ENCODE peak calls at places on chromosomes 1 and 21, in five cellular contexts. One of them, this sample, is unnamed.

GRCh38 chr1:248823517-248824001 is 2.2 kb downstream of the SH3BP5L start:
- DNase-seq in HEK293T: no peak
- DNase-seq in NT2/D1: no peak
- DNase-seq in GM12878: no peak
- DNase-seq in H1: no peak
- DNase-seq in this sample: no peak

GRCh38 chr21:42047821-42048613 is 23.1 kb upstream of the UMODL1 start:
- DNase-seq in HEK293T: no peak
- DNase-seq in NT2/D1: no peak
- DNase-seq in GM12878: no peak
- DNase-seq in H1: no peak
- DNase-seq in this sample: no peak

GRCh38 chr1:56816264-56816663 is 2.9 kb downstream of the FYB2 start:
- DNase-seq in HEK293T: no peak
- DNase-seq in NT2/D1: no peak
- DNase-seq in GM12878: no peak
- DNase-seq in H1: no peak
- DNase-seq in this sample: no peak

GRCh38 chr1:78561856-78562255 is 58.4 kb upstream of the IFI44L start:
- DNase-seq in HEK293T: no peak
- DNase-seq in NT2/D1: no peak
- DNase-seq in GM12878: no peak
- DNase-seq in H1: no peak
- DNase-seq in this sample: no peak

GRCh38 chr1:103525114-103525606 is 339 bp upstream of the RNPC3 start:
- DNase-seq in HEK293T: peak; percentile 70
- DNase-seq in NT2/D1: peak; percentile 28
- DNase-seq in GM12878: no peak
- DNase-seq in H1: no peak
- DNase-seq in this sample: peak; percentile 48

GRCh38 chr1:9128161-9128519 is 762 bp downstream of the GPR157 start:
- DNase-seq in HEK293T: no peak
- DNase-seq in NT2/D1: no peak
- DNase-seq in GM12878: no peak
- DNase-seq in H1: peak; percentile 58
- DNase-seq in this sample: no peak

GRCh38 chr1:1225238-1225845 is 6.5 kb downstream of the SDF4 start:
- DNase-seq in HEK293T: no peak
- DNase-seq in NT2/D1: no peak
- DNase-seq in GM12878: no peak
- DNase-seq in H1: no peak
- DNase-seq in this sample: no peak

GRCh38 chr1:248239478-248239877 is 8.3 kb downstream of the OR2M4 start:
- DNase-seq in HEK293T: no peak
- DNase-seq in NT2/D1: no peak
- DNase-seq in GM12878: no peak
- DNase-seq in H1: no peak
- DNase-seq in this sample: no peak

GRCh38 chr1:232501856-232502255 is 128.1 kb downstream of the SIPA1L2 start:
- DNase-seq in HEK293T: no peak
- DNase-seq in NT2/D1: no peak
- DNase-seq in GM12878: no peak
- DNase-seq in H1: no peak
- DNase-seq in this sample: no peak

GRCh38 chr1:27031235-27032118 is 18.8 kb upstream of the TENT5B start:
- DNase-seq in HEK293T: no peak
- DNase-seq in NT2/D1: no peak
- DNase-seq in GM12878: no peak
- DNase-seq in H1: peak; percentile 80
- DNase-seq in this sample: no peak

GRCh38 chr1:193433599-193433998 is 247.2 kb upstream of the B3GALT2 start:
- DNase-seq in HEK293T: no peak
- DNase-seq in NT2/D1: no peak
- DNase-seq in GM12878: no peak
- DNase-seq in H1: no peak
- DNase-seq in this sample: no peak

GRCh38 chr1:226349801-226350503 is 41.0 kb upstream of the LIN9 start:
- DNase-seq in HEK293T: no peak
- DNase-seq in NT2/D1: no peak
- DNase-seq in GM12878: no peak
- DNase-seq in H1: no peak
- DNase-seq in this sample: no peak

GRCh38 chr1:64519921-64520320 is 50.0 kb downstream of the CACHD1 start:
- DNase-seq in HEK293T: no peak
- DNase-seq in NT2/D1: no peak
- DNase-seq in GM12878: no peak
- DNase-seq in H1: no peak
- DNase-seq in this sample: no peak

GRCh38 chr21:33780631-33781030 is 135.0 kb downstream of the ATP5PO start:
- DNase-seq in HEK293T: no peak
- DNase-seq in NT2/D1: no peak
- DNase-seq in GM12878: no peak
- DNase-seq in H1: no peak
- DNase-seq in this sample: no peak

GRCh38 chr1:151693057-151693651 is 23.4 kb downstream of the CELF3 start:
- DNase-seq in HEK293T: peak; percentile 64
- DNase-seq in NT2/D1: no peak
- DNase-seq in GM12878: no peak
- DNase-seq in H1: no peak
- DNase-seq in this sample: peak; percentile 36

GRCh38 chr1:34696230-34696629 is 58.6 kb upstream of the GJB5 start:
- DNase-seq in HEK293T: no peak
- DNase-seq in NT2/D1: no peak
- DNase-seq in GM12878: no peak
- DNase-seq in H1: no peak
- DNase-seq in this sample: no peak

GRCh38 chr1:81220614-81221071 is 580.1 kb upstream of the ADGRL2 start:
- DNase-seq in HEK293T: no peak
- DNase-seq in NT2/D1: no peak
- DNase-seq in GM12878: no peak
- DNase-seq in H1: no peak
- DNase-seq in this sample: no peak

GRCh38 chr1:2316451-2316940 is 74.9 kb downstream of the MORN1 start:
- DNase-seq in HEK293T: no peak
- DNase-seq in NT2/D1: no peak
- DNase-seq in GM12878: no peak
- DNase-seq in H1: no peak
- DNase-seq in this sample: no peak

GRCh38 chr1:39489567-39490239 is 1.7 kb upstream of the BMP8A start:
- DNase-seq in HEK293T: no peak
- DNase-seq in NT2/D1: no peak
- DNase-seq in GM12878: no peak
- DNase-seq in H1: no peak
- DNase-seq in this sample: no peak

GRCh38 chr1:230632273-230632873 is 9.9 kb upstream of the COG2 start:
- DNase-seq in HEK293T: peak; percentile 61
- DNase-seq in NT2/D1: peak; percentile 43
- DNase-seq in GM12878: no peak
- DNase-seq in H1: no peak
- DNase-seq in this sample: peak; percentile 63

GRCh38 chr1:32335951-32336867 is at the start of gene MARCKSL1:
- DNase-seq in HEK293T: peak; percentile 93
- DNase-seq in NT2/D1: peak; percentile 69
- DNase-seq in GM12878: no peak
- DNase-seq in H1: peak; percentile 94
- DNase-seq in this sample: peak; percentile 63

GRCh38 chr21:24583473-24583872 is 1023.8 kb downstream of the MRPL39 start:
- DNase-seq in HEK293T: no peak
- DNase-seq in NT2/D1: no peak
- DNase-seq in GM12878: no peak
- DNase-seq in H1: no peak
- DNase-seq in this sample: no peak

GRCh38 chr1:219564072-219564471 is 48.8 kb downstream of the ZC3H11B start:
- DNase-seq in HEK293T: no peak
- DNase-seq in NT2/D1: no peak
- DNase-seq in GM12878: no peak
- DNase-seq in H1: no peak
- DNase-seq in this sample: peak; percentile 4

GRCh38 chr1:94971491-94971924 is 44.6 kb upstream of the CNN3 start:
- DNase-seq in HEK293T: no peak
- DNase-seq in NT2/D1: no peak
- DNase-seq in GM12878: no peak
- DNase-seq in H1: no peak
- DNase-seq in this sample: no peak

DNA sequence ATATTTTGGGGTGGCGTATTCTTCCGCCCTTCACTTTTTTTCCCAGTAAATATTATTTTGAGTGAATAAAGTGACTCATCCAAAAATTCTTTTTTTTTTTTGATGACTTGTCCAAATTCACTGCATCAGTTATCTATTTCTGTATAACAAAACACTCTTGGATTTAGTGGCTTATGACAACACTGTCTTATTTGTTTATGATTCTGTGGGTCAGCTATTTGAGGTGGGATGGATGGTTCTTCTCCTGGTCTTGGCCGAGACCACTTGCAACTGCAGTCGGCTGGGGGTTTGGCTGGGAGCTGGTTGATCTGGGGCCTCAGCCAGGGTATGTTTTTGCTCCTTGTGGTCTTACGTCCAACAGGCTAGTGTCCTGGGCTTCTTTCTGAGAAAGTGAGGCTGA is 39.9 kb upstream of the SRSF10 start:
- DNase-seq in HEK293T: no peak
- DNase-seq in NT2/D1: no peak
- DNase-seq in GM12878: no peak
- DNase-seq in H1: no peak
- DNase-seq in this sample: no peak
- TF ChIP-seq SUZ12 in HEK293T: no peak
- TF ChIP-seq SUZ12 in NT2/D1: no peak
- TF ChIP-seq SUZ12 in GM12878: no peak
- TF ChIP-seq SUZ12 in H1: no peak
- TF ChIP-seq SUZ12 in this sample: no peak

GRCh38 chr1:228871314-228872061 is 136.2 kb downstream of the RHOU start:
- DNase-seq in HEK293T: no peak
- DNase-seq in NT2/D1: no peak
- DNase-seq in GM12878: no peak
- DNase-seq in H1: no peak
- DNase-seq in this sample: no peak

GRCh38 chr1:228872080-228872479 is 136.8 kb downstream of the RHOU start:
- DNase-seq in HEK293T: no peak
- DNase-seq in NT2/D1: no peak
- DNase-seq in GM12878: no peak
- DNase-seq in H1: peak; percentile 41
- DNase-seq in this sample: no peak

GRCh38 chr1:228875741-228876140 is 140.5 kb downstream of the RHOU start:
- DNase-seq in HEK293T: no peak
- DNase-seq in NT2/D1: no peak
- DNase-seq in GM12878: no peak
- DNase-seq in H1: no peak
- DNase-seq in this sample: no peak

GRCh38 chr1:228876187-228876586 is 140.9 kb downstream of the RHOU start:
- DNase-seq in HEK293T: no peak
- DNase-seq in NT2/D1: no peak
- DNase-seq in GM12878: no peak
- DNase-seq in H1: no peak
- DNase-seq in this sample: no peak

GRCh38 chr1:228873714-228874113 is 138.4 kb downstream of the RHOU start:
- DNase-seq in HEK293T: no peak
- DNase-seq in NT2/D1: no peak
- DNase-seq in GM12878: no peak
- DNase-seq in H1: no peak
- DNase-seq in this sample: no peak
- TF ChIP-seq SUZ12 in HEK293T: no peak
- TF ChIP-seq SUZ12 in NT2/D1: no peak
- TF ChIP-seq SUZ12 in GM12878: no peak
- TF ChIP-seq SUZ12 in H1: no peak
- TF ChIP-seq SUZ12 in this sample: no peak

DNA sequence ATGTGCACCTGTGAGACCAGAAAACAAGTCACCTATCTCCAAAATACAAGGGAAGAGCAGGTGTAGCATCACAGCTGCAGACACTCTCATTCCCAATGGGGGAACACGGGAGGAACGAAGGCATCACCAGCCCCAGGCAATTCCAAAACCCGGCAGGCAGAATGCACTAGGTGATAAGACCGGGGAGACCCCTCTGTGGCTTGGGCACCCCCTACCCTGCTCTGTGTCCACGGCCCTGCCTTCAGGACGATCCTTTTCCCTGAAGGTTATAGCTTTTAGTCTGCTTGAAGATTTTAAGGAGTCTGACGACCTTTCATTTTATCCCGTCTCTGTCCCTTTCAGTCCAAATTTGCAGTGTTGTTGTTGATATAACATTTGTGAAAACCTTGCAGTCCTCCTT is 19.2 kb downstream of the TRPM2 start:
- DNase-seq in HEK293T: no peak
- DNase-seq in NT2/D1: no peak
- DNase-seq in GM12878: no peak
- DNase-seq in H1: no peak
- DNase-seq in this sample: no peak
- TF ChIP-seq SUZ12 in HEK293T: no peak
- TF ChIP-seq SUZ12 in NT2/D1: no peak
- TF ChIP-seq SUZ12 in GM12878: no peak
- TF ChIP-seq SUZ12 in H1: no peak
- TF ChIP-seq SUZ12 in this sample: no peak

GRCh38 chr1:156887324-156887723 is 6.2 kb upstream of the PEAR1 start:
- DNase-seq in HEK293T: no peak
- DNase-seq in NT2/D1: no peak
- DNase-seq in GM12878: no peak
- DNase-seq in H1: no peak
- DNase-seq in this sample: no peak

GRCh38 chr1:156885314-156885713 is 8.2 kb upstream of the PEAR1 start:
- DNase-seq in HEK293T: no peak
- DNase-seq in NT2/D1: no peak
- DNase-seq in GM12878: no peak
- DNase-seq in H1: no peak
- DNase-seq in this sample: no peak

GRCh38 chr1:156885904-156886355 is 7.6 kb upstream of the PEAR1 start:
- DNase-seq in HEK293T: no peak
- DNase-seq in NT2/D1: no peak
- DNase-seq in GM12878: no peak
- DNase-seq in H1: no peak
- DNase-seq in this sample: no peak

GRCh38 chr1:156884560-156884959 is 9.0 kb upstream of the PEAR1 start:
- DNase-seq in HEK293T: no peak
- DNase-seq in NT2/D1: no peak
- DNase-seq in GM12878: no peak
- DNase-seq in H1: no peak
- DNase-seq in this sample: no peak

DNA sequence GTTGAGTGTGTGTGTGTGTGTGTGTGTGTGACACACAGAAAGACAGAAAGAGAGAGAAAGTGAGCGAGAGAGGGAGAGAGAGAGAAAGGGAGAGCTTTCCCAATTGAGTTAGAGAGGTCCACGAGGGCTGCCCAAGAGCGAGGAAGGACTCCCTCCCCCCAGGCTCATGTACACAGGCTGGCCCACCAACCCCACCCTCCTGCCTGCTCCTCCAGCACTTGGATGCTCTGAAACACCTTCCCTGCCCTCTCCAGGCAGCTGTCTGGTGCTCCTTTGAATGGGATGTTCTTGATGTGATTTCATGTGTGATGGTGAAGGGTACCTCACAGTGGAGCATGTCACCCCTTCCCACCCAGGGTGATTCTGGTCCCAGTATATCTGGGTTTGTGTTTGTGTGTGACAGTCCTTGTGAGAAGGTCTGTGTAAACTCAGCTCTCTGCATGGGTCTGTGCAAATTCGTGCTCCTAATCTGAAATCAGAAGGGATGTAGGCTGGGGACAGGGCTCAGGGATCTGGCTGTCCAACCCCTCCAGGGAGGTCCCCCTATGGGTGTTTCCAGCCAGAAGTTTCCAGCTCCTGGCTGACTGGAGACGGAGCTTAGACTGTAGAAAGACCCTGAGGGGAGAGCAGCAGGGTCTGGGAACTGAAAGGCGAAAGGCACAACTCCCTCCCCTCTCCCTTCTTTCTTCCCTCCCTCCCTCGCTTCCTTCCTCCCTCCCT is 6.8 kb upstream of the PEAR1 start:
- DNase-seq in HEK293T: no peak
- DNase-seq in NT2/D1: no peak
- DNase-seq in GM12878: no peak
- DNase-seq in H1: no peak
- DNase-seq in this sample: no peak
- TF ChIP-seq SUZ12 in HEK293T: no peak
- TF ChIP-seq SUZ12 in NT2/D1: no peak
- TF ChIP-seq SUZ12 in GM12878: no peak
- TF ChIP-seq SUZ12 in H1: no peak
- TF ChIP-seq SUZ12 in this sample: no peak

This sample was measured in HepG2.